ENCODE peak calls at places on chromosome 20, in five cellular contexts. C is HCT116, Y is H1, A is HepG2, U is GM12878. J is an unnamed sample.

GRCh38 chr20:54040528-54040927 is 29.9 kb downstream of the BCAS1 start:
- DNase-seq in U (no peak), A (no peak), Y (no peak), C (no peak), J (no peak)

GRCh38 chr20:17610566-17611289 is 40.9 kb downstream of the DSTN start:
- DNase-seq in Y (no peak), C (no peak), A (no peak), U (no peak), J (no peak)

GRCh38 chr20:45337367-45338120 is 10.7 kb downstream of the SDC4 start:
- DNase-seq in Y (peak; percentile 52), C (no peak), A (peak; percentile 65), U (no peak), J (peak; percentile 61)

GRCh38 chr20:61434361-61434781 is 182.3 kb downstream of the CDH4 start:
- DNase-seq in U (no peak), A (no peak), C (no peak), Y (no peak), J (no peak)

GRCh38 chr20:64036346-64037198 is 590 bp downstream of the C20orf204 start:
- DNase-seq in Y (no peak), A (peak; percentile 75), U (no peak), C (no peak), J (peak; percentile 56)

GRCh38 chr20:61052796-61053442 is 199.1 kb upstream of the CDH4 start:
- DNase-seq in A (no peak), C (no peak), U (no peak), Y (no peak), J (no peak)

GRCh38 chr20:42565106-42565990 is 624.4 kb downstream of the PTPRT start:
- DNase-seq in Y (no peak), U (no peak), A (no peak), C (no peak), J (no peak)

GRCh38 chr20:22962567-22963439 is 72.3 kb upstream of the SSTR4 start:
- DNase-seq in Y (no peak), A (no peak), U (no peak), C (no peak), J (no peak)

GRCh38 chr20:39850821-39851330 is 838.2 kb downstream of the MAFB start:
- DNase-seq in U (no peak), Y (no peak), C (no peak), A (no peak), J (no peak)

GRCh38 chr20:44409132-44409600 is 53.7 kb downstream of the HNF4A start:
- DNase-seq in A (no peak), U (no peak), Y (no peak), C (no peak), J (no peak)

GRCh38 chr20:63736893-63737689 is 627 bp downstream of the LIME1 start:
- DNase-seq in Y (peak; percentile 70), U (no peak), A (no peak), C (no peak), J (peak; percentile 10)

GRCh38 chr20:10090588-10091166 is 55.9 kb downstream of the ANKEF1 start:
- DNase-seq in U (no peak), Y (no peak), A (peak; percentile 63), C (peak; percentile 38), J (peak; percentile 11)

GRCh38 chr20:25859649-25860530 is 163.2 kb upstream of the ZNF337 start:
- DNase-seq in Y (no peak), U (no peak), A (peak; percentile 65), C (no peak), J (peak; percentile 38)

GRCh38 chr20:8127553-8128255 is 4.4 kb upstream of the PLCB1 start:
- DNase-seq in A (no peak), Y (no peak), C (no peak), U (peak; percentile 73), J (no peak)

GRCh38 chr20:54257090-54257816 is 49.4 kb downstream of the PFDN4 start:
- DNase-seq in C (peak; percentile 18), U (no peak), Y (no peak), A (no peak), J (no peak)

GRCh38 chr20:62387219-62387913 is 463 bp downstream of the RPS21 start:
- DNase-seq in U (no peak), C (no peak), Y (no peak), A (no peak), J (no peak)

GRCh38 chr20:5181492-5181891 is 54.7 kb downstream of the CDS2 start:
- DNase-seq in A (no peak), Y (no peak), U (no peak), C (no peak), J (no peak)

GRCh38 chr20:42475773-42476172 is 713.9 kb downstream of the PTPRT start:
- DNase-seq in A (no peak), Y (no peak), C (no peak), U (no peak), J (no peak)

GRCh38 chr20:45465492-45466266 is 3.9 kb upstream of the WFDC2 start:
- DNase-seq in C (no peak), Y (no peak), A (no peak), U (no peak), J (no peak)

GRCh38 chr20:46361386-46361785 is 45.0 kb downstream of the ELMO2 start:
- DNase-seq in C (no peak), U (no peak), Y (no peak), A (no peak), J (no peak)

GRCh38 chr20:63044204-63044600 is 37.4 kb upstream of the BHLHE23 start:
- DNase-seq in Y (no peak), U (no peak), C (no peak), A (no peak), J (no peak)

DNA sequence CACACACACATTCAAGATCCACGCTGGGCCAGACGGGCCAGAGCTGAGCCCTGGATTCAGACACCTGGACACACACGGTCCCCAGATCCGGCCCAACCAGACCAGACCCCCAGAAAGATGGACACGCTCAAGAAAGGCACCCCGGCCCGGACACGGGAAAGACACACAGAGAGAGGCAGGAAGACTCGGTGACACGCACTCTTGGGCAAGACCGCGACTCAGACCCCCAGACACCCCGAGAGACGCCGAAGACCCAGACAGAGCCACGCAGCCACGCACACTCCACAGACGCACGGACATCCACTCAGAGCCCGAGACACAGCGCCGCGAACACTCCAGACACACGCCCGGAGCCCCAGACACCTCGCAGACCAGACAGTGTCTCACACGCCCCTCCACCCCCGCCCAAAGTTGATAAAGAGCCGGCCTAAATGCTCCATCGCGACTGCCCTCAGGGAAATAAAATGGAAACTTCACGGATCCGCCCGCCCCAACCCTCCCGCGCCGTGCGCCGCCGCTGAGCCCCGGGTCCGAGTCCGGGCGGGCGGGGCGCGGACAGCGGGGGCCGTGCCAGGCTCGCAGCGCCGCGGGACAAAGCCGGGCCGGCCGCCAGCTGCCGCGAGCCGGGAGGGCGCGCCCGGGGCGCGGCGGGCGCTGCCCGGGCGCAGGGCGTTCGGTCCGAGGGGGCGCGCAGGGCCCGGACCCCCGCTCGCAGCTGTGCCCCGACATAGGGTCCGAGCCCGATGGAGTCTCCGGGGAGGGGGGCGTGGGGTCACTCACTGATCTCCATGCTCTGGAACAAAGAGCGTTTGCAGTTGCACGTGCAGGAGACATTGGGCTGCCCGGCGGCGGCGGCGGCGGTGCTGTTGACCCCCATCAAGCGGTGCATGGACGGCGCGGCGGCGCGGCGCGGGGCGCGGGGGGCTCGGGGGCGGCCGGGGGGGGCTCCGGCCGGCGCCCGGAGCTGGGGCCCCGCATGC is 831 bp downstream of the PMEPA1 start:
- DNase-seq in U (no peak), Y (no peak), A (no peak), C (no peak), J (no peak)
- TF ChIP-seq POLR2A in U (no peak), Y (no peak), A (no peak), C (no peak), J (no peak)

DNA sequence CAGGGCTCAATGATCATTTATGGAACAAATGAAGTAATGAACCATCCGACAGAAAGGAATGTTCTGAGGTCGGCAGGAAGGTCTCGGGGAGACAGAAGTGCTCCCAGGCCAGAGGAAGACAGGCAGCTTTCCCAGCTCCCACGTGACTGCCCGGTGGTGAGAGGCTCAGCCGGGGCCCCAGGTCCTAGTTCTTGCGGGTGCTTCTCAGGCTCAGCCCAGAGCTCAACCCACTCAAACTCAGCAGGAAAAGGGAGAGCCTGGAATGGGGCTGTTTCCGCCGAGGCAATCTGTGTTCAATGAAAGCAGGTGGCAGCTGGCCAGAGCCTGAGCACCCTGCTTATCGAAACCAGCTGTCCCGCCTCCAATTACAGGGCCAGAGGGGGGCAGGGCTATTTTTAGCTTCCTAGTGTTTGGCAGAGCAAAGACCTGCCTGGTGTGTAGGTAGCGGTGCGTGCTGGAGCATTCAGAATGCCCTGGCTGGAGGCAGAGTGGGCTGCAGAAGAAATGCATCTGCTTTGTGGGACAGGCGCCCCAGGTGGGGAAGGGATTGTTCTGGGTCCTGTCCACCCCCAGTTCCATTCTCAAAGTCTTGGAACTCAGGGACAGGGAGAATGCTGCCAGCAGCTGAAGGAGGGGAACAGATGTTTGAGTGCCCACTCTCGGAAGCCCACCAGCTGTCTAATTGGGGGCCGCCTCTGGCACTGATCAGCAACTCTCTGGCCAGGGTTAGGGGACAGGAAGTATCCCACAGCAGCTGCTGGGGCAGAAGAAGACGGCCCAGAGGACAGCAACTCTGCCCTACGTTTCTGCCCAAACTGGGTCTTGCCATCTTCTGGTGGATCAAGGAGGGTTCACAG is 145.0 kb downstream of the PREX1 start:
- DNase-seq in A (peak; percentile 60), U (no peak), Y (peak; percentile 64), C (no peak), J (peak; percentile 68)
- TF ChIP-seq SIN3A in A (no peak), U (no peak), Y (no peak), C (no peak), J (no peak)

GRCh38 chr20:34558320-34559202 is at the start of gene MAP1LC3A:
- DNase-seq in U (no peak), A (no peak), Y (peak; percentile 97), C (no peak), J (peak; percentile 60)
- TF ChIP-seq POLR2A in U (peak; percentile 57), A (no peak), Y (peak; percentile 59), C (no peak), J (no peak)

GRCh38 chr20:32429343-32429742 is 71.2 kb downstream of the ASXL1 start:
- DNase-seq in Y (no peak), A (no peak), U (no peak), C (no peak), J (no peak)
- TF ChIP-seq SIN3A in Y (no peak), A (no peak), U (no peak), C (no peak), J (no peak)

J was measured in K562.